ENCODE peak calls at places on chromosomes 16 and 17, in five cellular contexts. A is mucosa of descending colon; F is activated CD4-positive, alpha-beta T cell treated with anti-CD3 and anti-CD28 coated beads for 36 hours; Y is Right ventricle myocardium superior; P is left ventricle myocardium superior. Z is an unnamed sample.

GRCh38 chr17:31497994-31498826 is 106.7 kb downstream of the RAB11FIP4 start:
- ATAC-seq in A (no peak), F (no peak), Y (no peak), P (no peak), Z (no peak)

GRCh38 chr16:56190903-56191806 is at the start of gene GNAO1:
- ATAC-seq in A (peak), F (peak), Y (peak), P (peak), Z (peak)

GRCh38 chr16:54077412-54077821 is 209.2 kb downstream of the IRX3 start:
- ATAC-seq in A (no peak), F (peak), Y (no peak), P (no peak), Z (no peak)

GRCh38 chr16:74438492-74438979 is 17.3 kb upstream of the CLEC18B start:
- ATAC-seq in A (peak), F (peak), Y (no peak), P (no peak), Z (no peak)

GRCh38 chr16:57637020-57637419 is 8.6 kb downstream of the ADGRG1 start:
- ATAC-seq in A (no peak), F (no peak), Y (no peak), P (no peak), Z (peak)

GRCh38 chr17:41416478-41416877 is 7.9 kb downstream of the KRT37 start:
- ATAC-seq in A (no peak), F (no peak), Y (no peak), P (peak), Z (no peak)

GRCh38 chr17:9273334-9274118 is 252.2 kb downstream of the NTN1 start:
- ATAC-seq in A (peak), F (peak), Y (peak), P (peak), Z (peak)

GRCh38 chr17:55763856-55764255 is 13.0 kb downstream of the PCTP start:
- ATAC-seq in A (no peak), F (no peak), Y (peak), P (peak), Z (peak)

GRCh38 chr16:57538235-57538711 is 1.9 kb upstream of the CCDC102A start:
- ATAC-seq in A (no peak), F (peak), Y (no peak), P (no peak), Z (no peak)

GRCh38 chr17:55063857-55064485 is 95.4 kb downstream of the STXBP4 start:
- ATAC-seq in A (no peak), F (no peak), Y (no peak), P (no peak), Z (no peak)